ENCODE peak calls at places on chromosomes 4 and X, in four cellular contexts. One of them, this sample, is unnamed.

GRCh38 chr4:145387079-145387478 is 94.6 kb upstream of the SMAD1 start:
- DNase-seq in M059J: no peak
- DNase-seq in activated T-cell treated with anti-CD3 and anti-CD28 coated beads, Interleukin-2, amount 50 U/mL, for 48 hours: no peak
- DNase-seq in iris pigment epithelial cell: no peak
- DNase-seq in this sample: no peak

GRCh38 chrX:131827935-131828334 is 195.2 kb upstream of the STK26 start:
- DNase-seq in M059J: peak
- DNase-seq in activated T-cell treated with anti-CD3 and anti-CD28 coated beads, Interleukin-2, amount 50 U/mL, for 48 hours: peak
- DNase-seq in iris pigment epithelial cell: no peak
- DNase-seq in this sample: no peak

GRCh38 chr4:176492648-176493302 is 173.0 kb downstream of the SPCS3 start:
- DNase-seq in M059J: peak
- DNase-seq in activated T-cell treated with anti-CD3 and anti-CD28 coated beads, Interleukin-2, amount 50 U/mL, for 48 hours: no peak
- DNase-seq in iris pigment epithelial cell: peak
- DNase-seq in this sample: peak

GRCh38 chrX:24485323-24485722 is 20.2 kb downstream of the PDK3 start:
- DNase-seq in M059J: no peak
- DNase-seq in activated T-cell treated with anti-CD3 and anti-CD28 coated beads, Interleukin-2, amount 50 U/mL, for 48 hours: no peak
- DNase-seq in iris pigment epithelial cell: no peak
- DNase-seq in this sample: no peak

GRCh38 chr4:169968999-169969398 is 57.2 kb downstream of the MFAP3L start:
- DNase-seq in M059J: peak
- DNase-seq in activated T-cell treated with anti-CD3 and anti-CD28 coated beads, Interleukin-2, amount 50 U/mL, for 48 hours: no peak
- DNase-seq in iris pigment epithelial cell: peak
- DNase-seq in this sample: peak

GRCh38 chr4:31366041-31366440 is 645.9 kb downstream of the PCDH7 start:
- DNase-seq in M059J: no peak
- DNase-seq in activated T-cell treated with anti-CD3 and anti-CD28 coated beads, Interleukin-2, amount 50 U/mL, for 48 hours: no peak
- DNase-seq in iris pigment epithelial cell: peak
- DNase-seq in this sample: peak

GRCh38 chr4:27198246-27198645 is 337.6 kb downstream of the STIM2 start:
- DNase-seq in M059J: no peak
- DNase-seq in activated T-cell treated with anti-CD3 and anti-CD28 coated beads, Interleukin-2, amount 50 U/mL, for 48 hours: no peak
- DNase-seq in iris pigment epithelial cell: no peak
- DNase-seq in this sample: no peak

GRCh38 chr4:67713531-67714247 is 12.7 kb upstream of the UBA6 start:
- DNase-seq in M059J: peak
- DNase-seq in activated T-cell treated with anti-CD3 and anti-CD28 coated beads, Interleukin-2, amount 50 U/mL, for 48 hours: no peak
- DNase-seq in iris pigment epithelial cell: peak
- DNase-seq in this sample: peak

GRCh38 chr4:139763205-139763604 is 97.6 kb downstream of the MGST2 start:
- DNase-seq in M059J: no peak
- DNase-seq in activated T-cell treated with anti-CD3 and anti-CD28 coated beads, Interleukin-2, amount 50 U/mL, for 48 hours: no peak
- DNase-seq in iris pigment epithelial cell: no peak
- DNase-seq in this sample: no peak

GRCh38 chrX:114906978-114907510 is 110.4 kb downstream of the IL13RA2 start:
- DNase-seq in M059J: no peak
- DNase-seq in activated T-cell treated with anti-CD3 and anti-CD28 coated beads, Interleukin-2, amount 50 U/mL, for 48 hours: no peak
- DNase-seq in iris pigment epithelial cell: peak
- DNase-seq in this sample: no peak

GRCh38 chr4:30642520-30642919 is 77.6 kb upstream of the PCDH7 start:
- DNase-seq in M059J: no peak
- DNase-seq in activated T-cell treated with anti-CD3 and anti-CD28 coated beads, Interleukin-2, amount 50 U/mL, for 48 hours: no peak
- DNase-seq in iris pigment epithelial cell: no peak
- DNase-seq in this sample: no peak

GRCh38 chr4:86603486-86603885 is 9.4 kb downstream of the PTPN13 start:
- DNase-seq in M059J: no peak
- DNase-seq in activated T-cell treated with anti-CD3 and anti-CD28 coated beads, Interleukin-2, amount 50 U/mL, for 48 hours: no peak
- DNase-seq in iris pigment epithelial cell: no peak
- DNase-seq in this sample: no peak

GRCh38 chrX:151779258-151779657 is 44.7 kb downstream of the CNGA2 start:
- DNase-seq in M059J: no peak
- DNase-seq in activated T-cell treated with anti-CD3 and anti-CD28 coated beads, Interleukin-2, amount 50 U/mL, for 48 hours: no peak
- DNase-seq in iris pigment epithelial cell: no peak
- DNase-seq in this sample: no peak

GRCh38 chr4:150230556-150230955 is 152.3 kb downstream of the DCLK2 start:
- DNase-seq in M059J: no peak
- DNase-seq in activated T-cell treated with anti-CD3 and anti-CD28 coated beads, Interleukin-2, amount 50 U/mL, for 48 hours: no peak
- DNase-seq in iris pigment epithelial cell: no peak
- DNase-seq in this sample: no peak

GRCh38 chrX:793216-793770 is 162.7 kb downstream of the SHOX start:
- DNase-seq in M059J: no peak
- DNase-seq in activated T-cell treated with anti-CD3 and anti-CD28 coated beads, Interleukin-2, amount 50 U/mL, for 48 hours: no peak
- DNase-seq in iris pigment epithelial cell: no peak
- DNase-seq in this sample: no peak

GRCh38 chr4:8835521-8836365 is 35.9 kb downstream of the HMX1 start:
- DNase-seq in M059J: no peak
- DNase-seq in activated T-cell treated with anti-CD3 and anti-CD28 coated beads, Interleukin-2, amount 50 U/mL, for 48 hours: no peak
- DNase-seq in iris pigment epithelial cell: no peak
- DNase-seq in this sample: no peak

GRCh38 chr4:166144607-166145006 is 271.6 kb downstream of the TLL1 start:
- DNase-seq in M059J: peak
- DNase-seq in activated T-cell treated with anti-CD3 and anti-CD28 coated beads, Interleukin-2, amount 50 U/mL, for 48 hours: no peak
- DNase-seq in iris pigment epithelial cell: peak
- DNase-seq in this sample: no peak

GRCh38 chr4:125323547-125324100 is 8.9 kb downstream of the FAT4 start:
- DNase-seq in M059J: peak
- DNase-seq in activated T-cell treated with anti-CD3 and anti-CD28 coated beads, Interleukin-2, amount 50 U/mL, for 48 hours: no peak
- DNase-seq in iris pigment epithelial cell: peak
- DNase-seq in this sample: peak

GRCh38 chrX:56978172-56978571 is 17.2 kb downstream of the SPIN3 start:
- DNase-seq in M059J: peak
- DNase-seq in activated T-cell treated with anti-CD3 and anti-CD28 coated beads, Interleukin-2, amount 50 U/mL, for 48 hours: peak
- DNase-seq in iris pigment epithelial cell: peak
- DNase-seq in this sample: peak

GRCh38 chr4:30537462-30537861 is 182.7 kb upstream of the PCDH7 start:
- DNase-seq in M059J: peak
- DNase-seq in activated T-cell treated with anti-CD3 and anti-CD28 coated beads, Interleukin-2, amount 50 U/mL, for 48 hours: no peak
- DNase-seq in iris pigment epithelial cell: peak
- DNase-seq in this sample: peak

GRCh38 chr4:77156912-77157858 is at the start of gene CCNG2:
- DNase-seq in M059J: no peak
- DNase-seq in activated T-cell treated with anti-CD3 and anti-CD28 coated beads, Interleukin-2, amount 50 U/mL, for 48 hours: peak
- DNase-seq in iris pigment epithelial cell: peak
- DNase-seq in this sample: peak

GRCh38 chr4:163395758-163396157 is 52.1 kb downstream of the NPY5R start:
- DNase-seq in M059J: peak
- DNase-seq in activated T-cell treated with anti-CD3 and anti-CD28 coated beads, Interleukin-2, amount 50 U/mL, for 48 hours: no peak
- DNase-seq in iris pigment epithelial cell: no peak
- DNase-seq in this sample: no peak

GRCh38 chr4:131411393-131411792 is 1737.7 kb upstream of the PCDH10 start:
- DNase-seq in M059J: no peak
- DNase-seq in activated T-cell treated with anti-CD3 and anti-CD28 coated beads, Interleukin-2, amount 50 U/mL, for 48 hours: no peak
- DNase-seq in iris pigment epithelial cell: no peak
- DNase-seq in this sample: no peak

GRCh38 chr4:76752911-76753494 is 144.9 kb downstream of the SOWAHB start:
- DNase-seq in M059J: peak
- DNase-seq in activated T-cell treated with anti-CD3 and anti-CD28 coated beads, Interleukin-2, amount 50 U/mL, for 48 hours: no peak
- DNase-seq in iris pigment epithelial cell: peak
- DNase-seq in this sample: peak

GRCh38 chr4:176066757-176067156 is 1.1 kb downstream of the WDR17 start:
- DNase-seq in M059J: no peak
- DNase-seq in activated T-cell treated with anti-CD3 and anti-CD28 coated beads, Interleukin-2, amount 50 U/mL, for 48 hours: no peak
- DNase-seq in iris pigment epithelial cell: no peak
- DNase-seq in this sample: no peak

GRCh38 chr4:52993771-52994170 is 131.7 kb downstream of the RASL11B start:
- DNase-seq in M059J: no peak
- DNase-seq in activated T-cell treated with anti-CD3 and anti-CD28 coated beads, Interleukin-2, amount 50 U/mL, for 48 hours: no peak
- DNase-seq in iris pigment epithelial cell: no peak
- DNase-seq in this sample: no peak

GRCh38 chr4:121139533-121140222 is 24.4 kb downstream of the TNIP3 start:
- DNase-seq in M059J: peak
- DNase-seq in activated T-cell treated with anti-CD3 and anti-CD28 coated beads, Interleukin-2, amount 50 U/mL, for 48 hours: no peak
- DNase-seq in iris pigment epithelial cell: peak
- DNase-seq in this sample: peak

GRCh38 chr4:150070464-150071170 is 7.6 kb upstream of the DCLK2 start:
- DNase-seq in M059J: no peak
- DNase-seq in activated T-cell treated with anti-CD3 and anti-CD28 coated beads, Interleukin-2, amount 50 U/mL, for 48 hours: no peak
- DNase-seq in iris pigment epithelial cell: no peak
- DNase-seq in this sample: no peak

GRCh38 chrX:77691916-77692315 is 94.1 kb downstream of the ATRX start:
- DNase-seq in M059J: no peak
- DNase-seq in activated T-cell treated with anti-CD3 and anti-CD28 coated beads, Interleukin-2, amount 50 U/mL, for 48 hours: no peak
- DNase-seq in iris pigment epithelial cell: no peak
- DNase-seq in this sample: no peak

GRCh38 chr4:76948441-76949292 is 885 bp upstream of the SEPTIN11 start:
- DNase-seq in M059J: peak
- DNase-seq in activated T-cell treated with anti-CD3 and anti-CD28 coated beads, Interleukin-2, amount 50 U/mL, for 48 hours: peak
- DNase-seq in iris pigment epithelial cell: peak
- DNase-seq in this sample: peak

GRCh38 chr4:8392591-8393190 is 47.8 kb downstream of the ACOX3 start:
- DNase-seq in M059J: no peak
- DNase-seq in activated T-cell treated with anti-CD3 and anti-CD28 coated beads, Interleukin-2, amount 50 U/mL, for 48 hours: no peak
- DNase-seq in iris pigment epithelial cell: no peak
- DNase-seq in this sample: no peak

GRCh38 chrX:149469406-149469805 is 35.7 kb downstream of the IDS start:
- DNase-seq in M059J: no peak
- DNase-seq in activated T-cell treated with anti-CD3 and anti-CD28 coated beads, Interleukin-2, amount 50 U/mL, for 48 hours: no peak
- DNase-seq in iris pigment epithelial cell: no peak
- DNase-seq in this sample: no peak

GRCh38 chr4:19327364-19327763 is 924.3 kb upstream of the SLIT2 start:
- DNase-seq in M059J: peak
- DNase-seq in activated T-cell treated with anti-CD3 and anti-CD28 coated beads, Interleukin-2, amount 50 U/mL, for 48 hours: no peak
- DNase-seq in iris pigment epithelial cell: peak
- DNase-seq in this sample: no peak